ENCODE peak calls at places on chromosomes 7 and 10, in four cellular contexts. P, L, Q and I are unnamed samples.
A peak's percentile ranks its signal among the peaks of the same experiment; 100 is the strongest.

GRCh38 chr10:79066460-79067240 is 2.1 kb upstream of the ZMIZ1 start:
- DNase-seq in P (peak; percentile 49), L (no peak), Q (no peak), I (no peak)

GRCh38 chr10:22022257-22023051 is 18.9 kb upstream of the DNAJC1 start:
- DNase-seq in P (no peak), L (no peak), Q (peak; percentile 6), I (peak; percentile 61)

GRCh38 chr10:77297370-77297692 is 340.3 kb downstream of the KCNMA1 start:
- DNase-seq in P (no peak), L (no peak), Q (no peak), I (no peak)

GRCh38 chr10:52215745-52216361 is 98.2 kb upstream of the DKK1 start:
- DNase-seq in P (peak; percentile 85), L (peak; percentile 60), Q (no peak), I (peak; percentile 51)

GRCh38 chr7:145875267-145875666 is 241.3 kb upstream of the CNTNAP2 start:
- DNase-seq in P (no peak), L (no peak), Q (no peak), I (no peak)

GRCh38 chr10:131249238-131249956 is 62.1 kb downstream of the TCERG1L start:
- DNase-seq in P (no peak), L (no peak), Q (no peak), I (no peak)

GRCh38 chr7:64878684-64879083 is 24.4 kb upstream of the ZNF273 start:
- DNase-seq in P (no peak), L (no peak), Q (no peak), I (no peak)

GRCh38 chr10:30763933-30764332 is 134.4 kb upstream of the LYZL2 start:
- DNase-seq in P (no peak), L (no peak), Q (no peak), I (no peak)